ENCODE peak calls at places on chromosomes 3 and 15, in six cellular contexts. M is EH; S is H4; B is stimulated activated CD4-positive, alpha-beta T cell treated with anti-CD3 and anti-CD28 coated beads, Interleukin-12 subunit alpha, Interleukin-12 subunit beta, amount 100 ng/mL, for 48 hours; Y is GM23248; Z is fibroblast of mammary gland. V is an unnamed sample.

GRCh38 chr15:38745136-38745535 is 180.5 kb upstream of the RASGRP1 start:
- DNase-seq in M (peak; percentile 91), S (no peak), B (no peak), Y (peak; percentile 49), Z (peak; percentile 9), V (no peak)

GRCh38 chr3:173770011-173770410 is 372.5 kb downstream of the NLGN1 start:
- DNase-seq in M (peak; percentile 75), S (no peak), B (no peak), Y (peak; percentile 73), Z (peak; percentile 51), V (no peak)

GRCh38 chr15:49900836-49901235 is 218.2 kb downstream of the ATP8B4 start:
- DNase-seq in M (no peak), S (no peak), B (no peak), Y (peak; percentile 7), Z (no peak), V (no peak)

GRCh38 chr3:140358696-140359095 is 319.2 kb upstream of the TRIM42 start:
- DNase-seq in M (no peak), S (no peak), B (no peak), Y (no peak), Z (no peak), V (no peak)

GRCh38 chr3:14889943-14890342 is 57.4 kb upstream of the NR2C2 start:
- DNase-seq in M (no peak), S (no peak), B (no peak), Y (no peak), Z (no peak), V (no peak)

GRCh38 chr3:179454887-179455286 is 3.6 kb upstream of the GNB4 start:
- DNase-seq in M (peak; percentile 11), S (no peak), B (no peak), Y (peak; percentile 47), Z (peak; percentile 66), V (no peak)

GRCh38 chr15:90257776-90258175 is 7.7 kb upstream of the NGRN start:
- DNase-seq in M (no peak), S (no peak), B (no peak), Y (no peak), Z (no peak), V (no peak)

GRCh38 chr3:119990888-119991287 is 103.4 kb downstream of the GSK3B start:
- DNase-seq in M (peak; percentile 39), S (no peak), B (no peak), Y (peak; percentile 54), Z (peak; percentile 57), V (no peak)

GRCh38 chr15:51842852-51843737 is 13.6 kb downstream of the TMOD3 start:
- DNase-seq in M (peak; percentile 56), S (no peak), B (no peak), Y (peak; percentile 58), Z (peak; percentile 51), V (no peak)

GRCh38 chr15:28094732-28095521 is 4.2 kb downstream of the OCA2 start:
- DNase-seq in M (no peak), S (no peak), B (no peak), Y (peak; percentile 20), Z (no peak), V (peak; percentile 36)

GRCh38 chr3:101667844-101668243 is 9.1 kb downstream of the ZBTB11 start:
- DNase-seq in M (no peak), S (no peak), B (no peak), Y (no peak), Z (no peak), V (no peak)

GRCh38 chr15:55279746-55280351 is 9.8 kb downstream of the RAB27A start:
- DNase-seq in M (peak; percentile 84), S (peak; percentile 79), B (peak; percentile 42), Y (peak; percentile 96), Z (peak; percentile 98), V (peak; percentile 79)

GRCh38 chr15:78457101-78457500 is 19.1 kb downstream of the IREB2 start:
- DNase-seq in M (peak; percentile 87), S (peak; percentile 51), B (no peak), Y (peak; percentile 61), Z (peak; percentile 93), V (no peak)

GRCh38 chr3:169627073-169627472 is 36.4 kb downstream of the MECOM start:
- DNase-seq in M (no peak), S (no peak), B (no peak), Y (no peak), Z (no peak), V (no peak)

GRCh38 chr3:182783106-182783505 is 10.2 kb upstream of the ATP11B start:
- DNase-seq in M (no peak), S (no peak), B (no peak), Y (no peak), Z (no peak), V (no peak)

GRCh38 chr15:44129911-44130310 is 65.2 kb downstream of the FRMD5 start:
- DNase-seq in M (no peak), S (no peak), B (no peak), Y (no peak), Z (no peak), V (no peak)

GRCh38 chr3:71395927-71396695 is 187.4 kb downstream of the FOXP1 start:
- DNase-seq in M (peak; percentile 76), S (no peak), B (no peak), Y (peak; percentile 77), Z (peak; percentile 83), V (no peak)

GRCh38 chr3:62127116-62127515 is 246.2 kb downstream of the FEZF2 start:
- DNase-seq in M (no peak), S (no peak), B (no peak), Y (no peak), Z (no peak), V (no peak)